ENCODE peak calls at places on chromosomes 16 and 17, in nine cellular contexts. One of them, this sample, is unnamed.

GRCh38 chr16:56450275-56450889 is 750 bp downstream of the NUDT21 start:
- DNase-seq in GDM1: no peak
- DNase-seq in SK-N-SH: peak; percentile 32
- DNase-seq in colonic mucosa: no peak
- DNase-seq in stomach: no peak
- DNase-seq in left kidney: peak; percentile 27
- DNase-seq in fibroblast of the aortic adventitia: peak; percentile 15
- DNase-seq in Ammon's horn: no peak
- DNase-seq in activated T-helper 1 cell treated with Interleukin-2 at 50 U/mL for 16 hours: no peak
- DNase-seq in this sample: peak; percentile 42

GRCh38 chr16:57235128-57236092 is 9.6 kb upstream of the ARL2BP start:
- DNase-seq in stomach: no peak
- DNase-seq in left kidney: no peak
- DNase-seq in GDM1: peak; percentile 1
- DNase-seq in Ammon's horn: no peak
- DNase-seq in SK-N-SH: no peak
- DNase-seq in activated T-helper 1 cell treated with Interleukin-2 at 50 U/mL for 16 hours: no peak
- DNase-seq in colonic mucosa: no peak
- DNase-seq in fibroblast of the aortic adventitia: peak; percentile 37
- DNase-seq in this sample: peak; percentile 6

GRCh38 chr17:48137658-48138057 is 30.1 kb downstream of the SNX11 start:
- DNase-seq in stomach: no peak
- DNase-seq in fibroblast of the aortic adventitia: no peak
- DNase-seq in activated T-helper 1 cell treated with Interleukin-2 at 50 U/mL for 16 hours: no peak
- DNase-seq in left kidney: no peak
- DNase-seq in Ammon's horn: no peak
- DNase-seq in GDM1: no peak
- DNase-seq in SK-N-SH: no peak
- DNase-seq in colonic mucosa: no peak
- DNase-seq in this sample: no peak

GRCh38 chr16:53756329-53756996 is 52.5 kb downstream of the FTO start:
- DNase-seq in SK-N-SH: no peak
- DNase-seq in left kidney: peak; percentile 74
- DNase-seq in fibroblast of the aortic adventitia: no peak
- DNase-seq in activated T-helper 1 cell treated with Interleukin-2 at 50 U/mL for 16 hours: no peak
- DNase-seq in GDM1: no peak
- DNase-seq in stomach: no peak
- DNase-seq in Ammon's horn: peak; percentile 68
- DNase-seq in colonic mucosa: no peak
- DNase-seq in this sample: no peak

GRCh38 chr17:15340966-15341365 is 431 bp downstream of the TEKT3 start:
- DNase-seq in stomach: no peak
- DNase-seq in SK-N-SH: peak; percentile 41
- DNase-seq in fibroblast of the aortic adventitia: no peak
- DNase-seq in activated T-helper 1 cell treated with Interleukin-2 at 50 U/mL for 16 hours: no peak
- DNase-seq in left kidney: peak; percentile 39
- DNase-seq in GDM1: no peak
- DNase-seq in Ammon's horn: no peak
- DNase-seq in colonic mucosa: no peak
- DNase-seq in this sample: no peak

GRCh38 chr17:16491131-16491702 is 776 bp downstream of the LRRC75A start:
- DNase-seq in fibroblast of the aortic adventitia: no peak
- DNase-seq in activated T-helper 1 cell treated with Interleukin-2 at 50 U/mL for 16 hours: peak; percentile 7
- DNase-seq in GDM1: no peak
- DNase-seq in left kidney: peak; percentile 69
- DNase-seq in Ammon's horn: no peak
- DNase-seq in stomach: peak; percentile 28
- DNase-seq in SK-N-SH: peak; percentile 54
- DNase-seq in colonic mucosa: peak; percentile 50
- DNase-seq in this sample: no peak

GRCh38 chr17:20234266-20234665 is 225.1 kb downstream of the SPECC1 start:
- DNase-seq in activated T-helper 1 cell treated with Interleukin-2 at 50 U/mL for 16 hours: peak; percentile 4
- DNase-seq in fibroblast of the aortic adventitia: no peak
- DNase-seq in colonic mucosa: no peak
- DNase-seq in stomach: no peak
- DNase-seq in Ammon's horn: no peak
- DNase-seq in SK-N-SH: no peak
- DNase-seq in left kidney: no peak
- DNase-seq in GDM1: no peak
- DNase-seq in this sample: no peak

GRCh38 chr17:78038748-78039288 is 80.3 kb downstream of the TNRC6C start:
- DNase-seq in colonic mucosa: no peak
- DNase-seq in Ammon's horn: no peak
- DNase-seq in SK-N-SH: no peak
- DNase-seq in left kidney: no peak
- DNase-seq in fibroblast of the aortic adventitia: no peak
- DNase-seq in GDM1: no peak
- DNase-seq in activated T-helper 1 cell treated with Interleukin-2 at 50 U/mL for 16 hours: no peak
- DNase-seq in stomach: no peak
- DNase-seq in this sample: no peak

GRCh38 chr17:6712058-6712853 is 913 bp downstream of the SLC13A5 start:
- DNase-seq in activated T-helper 1 cell treated with Interleukin-2 at 50 U/mL for 16 hours: no peak
- DNase-seq in colonic mucosa: no peak
- DNase-seq in left kidney: peak; percentile 59
- DNase-seq in fibroblast of the aortic adventitia: peak; percentile 19
- DNase-seq in SK-N-SH: peak; percentile 11
- DNase-seq in Ammon's horn: peak; percentile 77
- DNase-seq in stomach: no peak
- DNase-seq in GDM1: no peak
- DNase-seq in this sample: no peak

GRCh38 chr17:5418858-5419355 is 555 bp downstream of the NUP88 start:
- DNase-seq in SK-N-SH: no peak
- DNase-seq in colonic mucosa: peak; percentile 72
- DNase-seq in left kidney: peak; percentile 83
- DNase-seq in GDM1: peak; percentile 23
- DNase-seq in stomach: peak; percentile 52
- DNase-seq in fibroblast of the aortic adventitia: peak; percentile 25
- DNase-seq in Ammon's horn: peak; percentile 25
- DNase-seq in activated T-helper 1 cell treated with Interleukin-2 at 50 U/mL for 16 hours: peak; percentile 24
- DNase-seq in this sample: peak; percentile 89

GRCh38 chr16:74865922-74866598 is 91.4 kb upstream of the FA2H start:
- DNase-seq in left kidney: peak; percentile 15
- DNase-seq in GDM1: no peak
- DNase-seq in SK-N-SH: no peak
- DNase-seq in colonic mucosa: no peak
- DNase-seq in Ammon's horn: no peak
- DNase-seq in activated T-helper 1 cell treated with Interleukin-2 at 50 U/mL for 16 hours: no peak
- DNase-seq in fibroblast of the aortic adventitia: peak; percentile 60
- DNase-seq in stomach: no peak
- DNase-seq in this sample: no peak

GRCh38 chr16:1923299-1924034 is 5.3 kb upstream of the HS3ST6 start:
- DNase-seq in colonic mucosa: peak; percentile 74
- DNase-seq in GDM1: no peak
- DNase-seq in Ammon's horn: no peak
- DNase-seq in stomach: no peak
- DNase-seq in SK-N-SH: peak; percentile 58
- DNase-seq in fibroblast of the aortic adventitia: peak; percentile 46
- DNase-seq in left kidney: peak; percentile 83
- DNase-seq in activated T-helper 1 cell treated with Interleukin-2 at 50 U/mL for 16 hours: no peak
- DNase-seq in this sample: peak; percentile 32

GRCh38 chr17:81380682-81381518 is 14.4 kb upstream of the BAHCC1 start:
- DNase-seq in activated T-helper 1 cell treated with Interleukin-2 at 50 U/mL for 16 hours: no peak
- DNase-seq in GDM1: no peak
- DNase-seq in Ammon's horn: no peak
- DNase-seq in left kidney: no peak
- DNase-seq in stomach: no peak
- DNase-seq in SK-N-SH: no peak
- DNase-seq in colonic mucosa: no peak
- DNase-seq in fibroblast of the aortic adventitia: no peak
- DNase-seq in this sample: no peak

GRCh38 chr17:1399679-1400512 is at the start of gene YWHAE:
- DNase-seq in Ammon's horn: peak; percentile 96
- DNase-seq in stomach: peak; percentile 99
- DNase-seq in fibroblast of the aortic adventitia: peak; percentile 90
- DNase-seq in activated T-helper 1 cell treated with Interleukin-2 at 50 U/mL for 16 hours: peak; percentile 94
- DNase-seq in left kidney: peak; percentile 99
- DNase-seq in GDM1: peak; percentile 93
- DNase-seq in SK-N-SH: peak; percentile 96
- DNase-seq in colonic mucosa: peak; percentile 98
- DNase-seq in this sample: peak; percentile 96

This sample was measured in endothelial cell of umbilical vein.